ENCODE peak calls at places on chromosomes 7 and 10, in six cellular contexts. W, R, B, Y, G and O are unnamed samples.

GRCh38 chr7:154902600-154903082 is 100.3 kb downstream of the PAXIP1 start:
- DNase-seq in W (no peak), R (no peak), B (no peak), Y (no peak), G (no peak), O (no peak)

GRCh38 chr10:127756264-127756663 is 19.3 kb downstream of the FOXI2 start:
- DNase-seq in W (no peak), R (no peak), B (no peak), Y (no peak), G (no peak), O (no peak)

GRCh38 chr10:96711048-96711713 is 9.1 kb downstream of the PIK3AP1 start:
- DNase-seq in W (no peak), R (no peak), B (no peak), Y (no peak), G (no peak), O (no peak)

GRCh38 chr10:99532687-99533495 is at the start of gene NKX2-3:
- DNase-seq in W (no peak), R (no peak), B (no peak), Y (peak; percentile 61), G (peak; percentile 93), O (peak; percentile 49)

GRCh38 chr10:91536101-91536500 is 96.8 kb downstream of the PPP1R3C start:
- DNase-seq in W (no peak), R (no peak), B (no peak), Y (peak; percentile 76), G (no peak), O (peak; percentile 75)

GRCh38 chr10:84946984-84947383 is 618.6 kb downstream of the CCSER2 start:
- DNase-seq in W (no peak), R (no peak), B (no peak), Y (no peak), G (no peak), O (no peak)

GRCh38 chr10:44028384-44029137 is 356.3 kb downstream of the CXCL12 start:
- DNase-seq in W (no peak), R (no peak), B (no peak), Y (no peak), G (no peak), O (no peak)

GRCh38 chr7:155694846-155695245 is 50.4 kb downstream of the RBM33 start:
- DNase-seq in W (no peak), R (no peak), B (no peak), Y (no peak), G (peak; percentile 48), O (peak; percentile 61)

GRCh38 chr7:47283497-47284131 is 298.3 kb downstream of the TNS3 start:
- DNase-seq in W (no peak), R (no peak), B (peak; percentile 49), Y (no peak), G (no peak), O (no peak)